ENCODE peak calls at places on chromosomes 1 and 21, in four cellular contexts. One of them, this sample, is unnamed.

GRCh38 chr21:26199471-26199870 is 28.9 kb upstream of the APP start:
- DNase-seq in A549: no peak
- DNase-seq in pancreas: no peak
- DNase-seq in ovary: no peak
- DNase-seq in this sample: no peak

GRCh38 chr1:77265180-77265579 is 16.6 kb upstream of the AK5 start:
- DNase-seq in ovary: no peak
- DNase-seq in pancreas: no peak
- DNase-seq in A549: no peak
- DNase-seq in this sample: no peak

GRCh38 chr1:234848972-234849641 is 239.1 kb upstream of the IRF2BP2 start:
- DNase-seq in ovary: no peak
- DNase-seq in pancreas: no peak
- DNase-seq in A549: no peak
- DNase-seq in this sample: no peak

GRCh38 chr1:166874464-166874863 is 1.6 kb downstream of the TADA1 start:
- DNase-seq in ovary: no peak
- DNase-seq in pancreas: no peak
- DNase-seq in A549: no peak
- DNase-seq in this sample: no peak

GRCh38 chr1:94463765-94464330 is 45.7 kb downstream of the ABCD3 start:
- DNase-seq in ovary: no peak
- DNase-seq in pancreas: no peak
- DNase-seq in A549: peak; percentile 14
- DNase-seq in this sample: peak; percentile 33

GRCh38 chr1:245290836-245291235 is 136.1 kb downstream of the KIF26B start:
- DNase-seq in A549: no peak
- DNase-seq in pancreas: no peak
- DNase-seq in ovary: no peak
- DNase-seq in this sample: no peak

GRCh38 chr1:58895082-58895481 is 111.2 kb upstream of the JUN start:
- DNase-seq in pancreas: no peak
- DNase-seq in ovary: no peak
- DNase-seq in A549: no peak
- DNase-seq in this sample: no peak

GRCh38 chr1:213656039-213656438 is 331.7 kb upstream of the PROX1 start:
- DNase-seq in ovary: no peak
- DNase-seq in A549: no peak
- DNase-seq in pancreas: no peak
- DNase-seq in this sample: no peak

GRCh38 chr1:92907949-92908684 is 53.1 kb downstream of the DIPK1A start:
- DNase-seq in ovary: no peak
- DNase-seq in pancreas: no peak
- DNase-seq in A549: no peak
- DNase-seq in this sample: no peak

GRCh38 chr1:40711465-40712404 is 20.2 kb downstream of the NFYC start:
- DNase-seq in pancreas: no peak
- DNase-seq in A549: no peak
- DNase-seq in ovary: no peak
- DNase-seq in this sample: no peak

GRCh38 chr1:156194300-156194652 is 372 bp downstream of the SLC25A44 start:
- DNase-seq in A549: no peak
- DNase-seq in ovary: no peak
- DNase-seq in pancreas: no peak
- DNase-seq in this sample: no peak

GRCh38 chr21:38352536-38353219 is 95.9 kb downstream of the KCNJ15 start:
- DNase-seq in pancreas: peak; percentile 73
- DNase-seq in ovary: no peak
- DNase-seq in A549: peak; percentile 47
- DNase-seq in this sample: peak; percentile 8

GRCh38 chr1:217734973-217735372 is 103.8 kb downstream of the SPATA17 start:
- DNase-seq in A549: no peak
- DNase-seq in ovary: no peak
- DNase-seq in pancreas: no peak
- DNase-seq in this sample: no peak

GRCh38 chr1:236181059-236181458 is 38.7 kb downstream of the GPR137B start:
- DNase-seq in pancreas: no peak
- DNase-seq in A549: no peak
- DNase-seq in ovary: no peak
- DNase-seq in this sample: no peak

GRCh38 chr1:210233495-210234253 is 1.1 kb downstream of the SERTAD4 start:
- DNase-seq in pancreas: peak; percentile 68
- DNase-seq in ovary: peak; percentile 49
- DNase-seq in A549: peak; percentile 33
- DNase-seq in this sample: no peak

GRCh38 chr1:29029652-29030051 is 94.1 kb downstream of the TMEM200B start:
- DNase-seq in A549: no peak
- DNase-seq in ovary: no peak
- DNase-seq in pancreas: no peak
- DNase-seq in this sample: no peak

GRCh38 chr1:34983700-34984355 is 1.3 kb downstream of the TMEM35B start:
- DNase-seq in ovary: no peak
- DNase-seq in A549: no peak
- DNase-seq in pancreas: no peak
- DNase-seq in this sample: no peak

GRCh38 chr1:177164380-177165068 is at the start of gene ASTN1:
- DNase-seq in A549: no peak
- DNase-seq in pancreas: peak; percentile 61
- DNase-seq in ovary: peak; percentile 20
- DNase-seq in this sample: no peak
- H3K4me3 ChIP-seq in A549: peak within 1 kb of the TSS; percentile 13
- H3K4me3 ChIP-seq in pancreas: no peak within 1 kb of the TSS
- H3K4me3 ChIP-seq in ovary: peak within 1 kb of the TSS; percentile 24
- H3K4me3 ChIP-seq in this sample: no peak within 1 kb of the TSS

DNA sequence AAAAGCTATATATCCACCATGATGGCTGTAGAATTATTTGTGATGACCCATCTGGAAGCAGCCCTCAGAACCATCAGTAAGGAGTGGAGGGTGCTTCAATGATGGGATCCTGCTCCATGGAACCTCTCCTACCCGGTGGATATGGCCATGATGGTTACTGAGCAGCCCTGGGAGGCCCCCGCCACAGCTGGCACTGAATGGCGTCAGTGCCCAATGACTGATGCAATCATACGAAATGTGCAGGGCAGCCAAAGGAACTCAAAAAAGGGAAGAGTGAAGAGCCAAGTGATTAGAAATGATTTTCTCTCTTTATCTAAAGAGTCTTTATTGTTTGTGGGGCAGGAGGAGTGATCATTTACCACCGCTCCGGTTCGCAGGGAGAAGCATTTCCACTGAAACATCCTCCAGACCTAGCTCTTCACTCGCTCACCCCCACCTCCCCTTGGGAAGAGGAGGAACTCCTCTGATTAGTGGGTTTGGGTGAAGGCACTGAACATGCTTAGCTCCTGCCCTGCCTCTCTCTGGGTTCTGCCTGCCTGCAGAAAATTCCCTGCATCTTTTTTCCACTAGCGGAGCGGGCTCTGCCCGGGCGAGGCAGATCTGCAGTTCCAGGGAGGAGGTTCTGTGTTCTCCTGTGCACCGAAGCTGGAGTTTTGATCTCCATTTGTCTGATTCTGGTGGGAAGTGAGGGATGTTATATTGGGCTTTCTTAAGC is 260.3 kb downstream of the GRIK3 start:
- DNase-seq in ovary: no peak
- DNase-seq in A549: no peak
- DNase-seq in pancreas: no peak
- DNase-seq in this sample: no peak
- TF ChIP-seq CTCF in ovary: no peak
- TF ChIP-seq CTCF in A549: no peak
- TF ChIP-seq CTCF in pancreas: no peak
- TF ChIP-seq CTCF in this sample: no peak

DNA sequence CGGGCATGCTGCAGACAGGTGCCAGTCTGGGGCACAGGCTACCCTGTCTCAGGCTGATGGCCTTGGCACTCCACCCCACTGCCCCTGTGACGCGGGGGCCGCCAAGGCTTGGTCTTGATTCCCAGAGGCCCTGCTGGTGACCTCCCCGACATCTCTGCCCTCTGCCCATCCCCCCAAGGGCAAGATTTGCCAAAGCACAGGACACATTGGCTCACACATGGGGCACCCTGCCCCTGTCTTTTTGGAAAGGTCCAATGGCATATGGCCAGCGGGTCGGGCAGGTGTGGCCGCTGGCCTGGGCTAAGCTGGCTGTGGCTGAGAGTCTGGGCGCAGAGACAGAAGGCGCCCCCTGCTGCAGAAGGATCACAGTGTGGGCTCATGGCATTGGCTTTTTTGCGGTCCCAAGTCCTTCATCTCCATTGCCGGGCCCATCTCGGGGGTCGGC is 4.6 kb downstream of the MIB2 start:
- DNase-seq in A549: no peak
- DNase-seq in pancreas: no peak
- DNase-seq in ovary: peak; percentile 38
- DNase-seq in this sample: no peak
- H3K4me3 ChIP-seq in A549: no peak overlapping the region
- H3K4me3 ChIP-seq in pancreas: no peak overlapping the region
- H3K4me3 ChIP-seq in ovary: no peak overlapping the region
- H3K4me3 ChIP-seq in this sample: no peak overlapping the region

GRCh38 chr1:48251858-48252257 is 29.3 kb downstream of the SLC5A9 start:
- DNase-seq in A549: no peak
- DNase-seq in ovary: no peak
- DNase-seq in pancreas: no peak
- DNase-seq in this sample: no peak

GRCh38 chr1:48250572-48250971 is 28.1 kb downstream of the SLC5A9 start:
- DNase-seq in pancreas: no peak
- DNase-seq in ovary: no peak
- DNase-seq in A549: no peak
- DNase-seq in this sample: no peak

GRCh38 chr1:48251323-48251722 is 28.8 kb downstream of the SLC5A9 start:
- DNase-seq in A549: no peak
- DNase-seq in ovary: no peak
- DNase-seq in pancreas: no peak
- DNase-seq in this sample: peak; percentile 26

GRCh38 chr1:48248356-48248755 is 25.8 kb downstream of the SLC5A9 start:
- DNase-seq in A549: no peak
- DNase-seq in pancreas: no peak
- DNase-seq in ovary: no peak
- DNase-seq in this sample: no peak

GRCh38 chr1:48249868-48250267 is 27.4 kb downstream of the SLC5A9 start:
- DNase-seq in A549: no peak
- DNase-seq in ovary: no peak
- DNase-seq in pancreas: no peak
- DNase-seq in this sample: no peak
- TF ChIP-seq CTCF in A549: no peak
- TF ChIP-seq CTCF in ovary: no peak
- TF ChIP-seq CTCF in pancreas: no peak
- TF ChIP-seq CTCF in this sample: no peak

GRCh38 chr1:13701274-13701650 is 1.3 kb downstream of the PRDM2 start:
- DNase-seq in pancreas: no peak
- DNase-seq in A549: no peak
- DNase-seq in ovary: no peak
- DNase-seq in this sample: no peak
- H3K4me3 ChIP-seq in pancreas: no peak overlapping the region
- H3K4me3 ChIP-seq in A549: no peak overlapping the region
- H3K4me3 ChIP-seq in ovary: peak overlapping the region; percentile 62
- H3K4me3 ChIP-seq in this sample: no peak overlapping the region